ENCODE peak calls at places on chromosome 4, in eight cellular contexts. One of them, this sample, is unnamed.

GRCh38 chr4:107069049-107069448 is 32.9 kb upstream of the DKK2 start:
- DNase-seq in adrenal gland: no peak
- DNase-seq in upper lobe of right lung: no peak
- DNase-seq in K562: no peak
- DNase-seq in MM.1S: no peak
- DNase-seq in ascending aorta: no peak
- DNase-seq in PC-3: peak; percentile 7
- DNase-seq in heart right ventricle: no peak
- DNase-seq in this sample: no peak

GRCh38 chr4:161949941-161950725 is 213.7 kb downstream of the FSTL5 start:
- DNase-seq in adrenal gland: no peak
- DNase-seq in upper lobe of right lung: no peak
- DNase-seq in K562: no peak
- DNase-seq in MM.1S: no peak
- DNase-seq in ascending aorta: no peak
- DNase-seq in PC-3: no peak
- DNase-seq in heart right ventricle: no peak
- DNase-seq in this sample: no peak

GRCh38 chr4:161767116-161767515 is 396.7 kb downstream of the FSTL5 start:
- DNase-seq in adrenal gland: no peak
- DNase-seq in upper lobe of right lung: no peak
- DNase-seq in K562: no peak
- DNase-seq in MM.1S: no peak
- DNase-seq in ascending aorta: no peak
- DNase-seq in PC-3: peak; percentile 74
- DNase-seq in heart right ventricle: no peak
- DNase-seq in this sample: no peak

GRCh38 chr4:145815626-145816025 is 123.0 kb downstream of the ZNF827 start:
- DNase-seq in adrenal gland: no peak
- DNase-seq in upper lobe of right lung: no peak
- DNase-seq in K562: no peak
- DNase-seq in MM.1S: no peak
- DNase-seq in ascending aorta: no peak
- DNase-seq in PC-3: no peak
- DNase-seq in heart right ventricle: no peak
- DNase-seq in this sample: no peak

GRCh38 chr4:153115322-153116100 is 88.7 kb upstream of the TRIM2 start:
- DNase-seq in adrenal gland: peak; percentile 58
- DNase-seq in upper lobe of right lung: no peak
- DNase-seq in K562: no peak
- DNase-seq in MM.1S: peak; percentile 95
- DNase-seq in ascending aorta: peak; percentile 83
- DNase-seq in PC-3: peak; percentile 91
- DNase-seq in heart right ventricle: no peak
- DNase-seq in this sample: no peak

GRCh38 chr4:150297861-150298474 is 219.7 kb downstream of the DCLK2 start:
- DNase-seq in adrenal gland: peak; percentile 28
- DNase-seq in upper lobe of right lung: no peak
- DNase-seq in K562: peak; percentile 9
- DNase-seq in MM.1S: peak; percentile 55
- DNase-seq in ascending aorta: no peak
- DNase-seq in PC-3: peak; percentile 76
- DNase-seq in heart right ventricle: no peak
- DNase-seq in this sample: no peak

GRCh38 chr4:142752331-142752830 is 93.7 kb downstream of the INPP4B start:
- DNase-seq in adrenal gland: no peak
- DNase-seq in upper lobe of right lung: no peak
- DNase-seq in K562: no peak
- DNase-seq in MM.1S: no peak
- DNase-seq in ascending aorta: no peak
- DNase-seq in PC-3: no peak
- DNase-seq in heart right ventricle: no peak
- DNase-seq in this sample: no peak

GRCh38 chr4:136438645-136439044 is 1093.6 kb downstream of the PCDH18 start:
- DNase-seq in adrenal gland: no peak
- DNase-seq in upper lobe of right lung: no peak
- DNase-seq in K562: no peak
- DNase-seq in MM.1S: no peak
- DNase-seq in ascending aorta: no peak
- DNase-seq in PC-3: no peak
- DNase-seq in heart right ventricle: no peak
- DNase-seq in this sample: no peak

GRCh38 chr4:24805036-24805435 is 9.7 kb downstream of the SOD3 start:
- DNase-seq in adrenal gland: no peak
- DNase-seq in upper lobe of right lung: no peak
- DNase-seq in K562: no peak
- DNase-seq in MM.1S: no peak
- DNase-seq in ascending aorta: no peak
- DNase-seq in PC-3: no peak
- DNase-seq in heart right ventricle: no peak
- DNase-seq in this sample: no peak

GRCh38 chr4:186643501-186644315 is 79.9 kb downstream of the FAT1 start:
- DNase-seq in adrenal gland: no peak
- DNase-seq in upper lobe of right lung: no peak
- DNase-seq in K562: no peak
- DNase-seq in MM.1S: no peak
- DNase-seq in ascending aorta: no peak
- DNase-seq in PC-3: peak; percentile 83
- DNase-seq in heart right ventricle: no peak
- DNase-seq in this sample: no peak

GRCh38 chr4:121597346-121597934 is 99.3 kb downstream of the ANXA5 start:
- DNase-seq in adrenal gland: no peak
- DNase-seq in upper lobe of right lung: no peak
- DNase-seq in K562: no peak
- DNase-seq in MM.1S: no peak
- DNase-seq in ascending aorta: no peak
- DNase-seq in PC-3: peak; percentile 19
- DNase-seq in heart right ventricle: no peak
- DNase-seq in this sample: no peak

GRCh38 chr4:15451181-15451865 is 18.4 kb upstream of the CC2D2A start:
- DNase-seq in adrenal gland: no peak
- DNase-seq in upper lobe of right lung: no peak
- DNase-seq in K562: no peak
- DNase-seq in MM.1S: no peak
- DNase-seq in ascending aorta: no peak
- DNase-seq in PC-3: no peak
- DNase-seq in heart right ventricle: no peak
- DNase-seq in this sample: no peak

GRCh38 chr4:5051692-5052423 is 578 bp downstream of the STK32B start:
- DNase-seq in adrenal gland: no peak
- DNase-seq in upper lobe of right lung: peak; percentile 68
- DNase-seq in K562: no peak
- DNase-seq in MM.1S: no peak
- DNase-seq in ascending aorta: no peak
- DNase-seq in PC-3: no peak
- DNase-seq in heart right ventricle: peak; percentile 19
- DNase-seq in this sample: no peak

GRCh38 chr4:7427326-7428260 is 7.1 kb downstream of the PSAPL1 start:
- DNase-seq in adrenal gland: no peak
- DNase-seq in upper lobe of right lung: peak; percentile 40
- DNase-seq in K562: no peak
- DNase-seq in MM.1S: no peak
- DNase-seq in ascending aorta: peak; percentile 57
- DNase-seq in PC-3: no peak
- DNase-seq in heart right ventricle: no peak
- DNase-seq in this sample: no peak

GRCh38 chr4:139555073-139555704 is 830 bp downstream of the SETD7 start:
- DNase-seq in adrenal gland: peak; percentile 92
- DNase-seq in upper lobe of right lung: peak; percentile 94
- DNase-seq in K562: peak; percentile 56
- DNase-seq in MM.1S: peak; percentile 91
- DNase-seq in ascending aorta: peak; percentile 95
- DNase-seq in PC-3: peak; percentile 77
- DNase-seq in heart right ventricle: peak; percentile 91
- DNase-seq in this sample: peak; percentile 64

GRCh38 chr4:6468376-6468775 is 4.0 kb downstream of the PPP2R2C start:
- DNase-seq in adrenal gland: no peak
- DNase-seq in upper lobe of right lung: no peak
- DNase-seq in K562: no peak
- DNase-seq in MM.1S: no peak
- DNase-seq in ascending aorta: peak; percentile 42
- DNase-seq in PC-3: no peak
- DNase-seq in heart right ventricle: no peak
- DNase-seq in this sample: no peak

GRCh38 chr4:16682996-16683395 is 215.4 kb downstream of the LDB2 start:
- DNase-seq in adrenal gland: no peak
- DNase-seq in upper lobe of right lung: no peak
- DNase-seq in K562: no peak
- DNase-seq in MM.1S: no peak
- DNase-seq in ascending aorta: no peak
- DNase-seq in PC-3: no peak
- DNase-seq in heart right ventricle: no peak
- DNase-seq in this sample: no peak

GRCh38 chr4:74900862-74901261 is 32.1 kb upstream of the PARM1 start:
- DNase-seq in adrenal gland: no peak
- DNase-seq in upper lobe of right lung: no peak
- DNase-seq in K562: no peak
- DNase-seq in MM.1S: no peak
- DNase-seq in ascending aorta: no peak
- DNase-seq in PC-3: no peak
- DNase-seq in heart right ventricle: no peak
- DNase-seq in this sample: no peak

GRCh38 chr4:74896595-74896994 is 36.3 kb upstream of the PARM1 start:
- DNase-seq in adrenal gland: no peak
- DNase-seq in upper lobe of right lung: no peak
- DNase-seq in K562: no peak
- DNase-seq in MM.1S: no peak
- DNase-seq in ascending aorta: no peak
- DNase-seq in PC-3: no peak
- DNase-seq in heart right ventricle: no peak
- DNase-seq in this sample: no peak

GRCh38 chr4:74897390-74897789 is 35.5 kb upstream of the PARM1 start:
- DNase-seq in adrenal gland: no peak
- DNase-seq in upper lobe of right lung: no peak
- DNase-seq in K562: no peak
- DNase-seq in MM.1S: no peak
- DNase-seq in ascending aorta: no peak
- DNase-seq in PC-3: peak; percentile 53
- DNase-seq in heart right ventricle: no peak
- DNase-seq in this sample: no peak
- H3K4me1 ChIP-seq in adrenal gland: no peaks in the 10 kb centered on the region
- H3K4me1 ChIP-seq in upper lobe of right lung: no peaks in the 10 kb centered on the region
- H3K4me1 ChIP-seq in K562: no peaks in the 10 kb centered on the region
- H3K4me1 ChIP-seq in MM.1S: peaks cover 11% of the 10 kb centered on the region
- H3K4me1 ChIP-seq in ascending aorta: no peaks in the 10 kb centered on the region
- H3K4me1 ChIP-seq in PC-3: peaks cover 13% of the 10 kb centered on the region
- H3K4me1 ChIP-seq in heart right ventricle: no peaks in the 10 kb centered on the region
- H3K4me1 ChIP-seq in this sample: no peaks in the 10 kb centered on the region

GRCh38 chr4:89922881-89923280 is 28.2 kb downstream of the MMRN1 start:
- DNase-seq in adrenal gland: no peak
- DNase-seq in upper lobe of right lung: no peak
- DNase-seq in K562: no peak
- DNase-seq in MM.1S: no peak
- DNase-seq in ascending aorta: no peak
- DNase-seq in PC-3: no peak
- DNase-seq in heart right ventricle: no peak
- DNase-seq in this sample: no peak

GRCh38 chr4:89929425-89930272 is 35.0 kb downstream of the MMRN1 start:
- DNase-seq in adrenal gland: no peak
- DNase-seq in upper lobe of right lung: no peak
- DNase-seq in K562: no peak
- DNase-seq in MM.1S: peak; percentile 78
- DNase-seq in ascending aorta: no peak
- DNase-seq in PC-3: peak; percentile 34
- DNase-seq in heart right ventricle: no peak
- DNase-seq in this sample: no peak

GRCh38 chr4:89928867-89929266 is 34.2 kb downstream of the MMRN1 start:
- DNase-seq in adrenal gland: no peak
- DNase-seq in upper lobe of right lung: no peak
- DNase-seq in K562: no peak
- DNase-seq in MM.1S: no peak
- DNase-seq in ascending aorta: no peak
- DNase-seq in PC-3: no peak
- DNase-seq in heart right ventricle: no peak
- DNase-seq in this sample: no peak
- TF ChIP-seq CTCF in adrenal gland: no peak
- TF ChIP-seq CTCF in upper lobe of right lung: no peak
- TF ChIP-seq CTCF in K562: no peak
- TF ChIP-seq CTCF in MM.1S: no peak
- TF ChIP-seq CTCF in ascending aorta: no peak
- TF ChIP-seq CTCF in PC-3: no peak
- TF ChIP-seq CTCF in heart right ventricle: no peak
- TF ChIP-seq CTCF in this sample: no peak

DNA sequence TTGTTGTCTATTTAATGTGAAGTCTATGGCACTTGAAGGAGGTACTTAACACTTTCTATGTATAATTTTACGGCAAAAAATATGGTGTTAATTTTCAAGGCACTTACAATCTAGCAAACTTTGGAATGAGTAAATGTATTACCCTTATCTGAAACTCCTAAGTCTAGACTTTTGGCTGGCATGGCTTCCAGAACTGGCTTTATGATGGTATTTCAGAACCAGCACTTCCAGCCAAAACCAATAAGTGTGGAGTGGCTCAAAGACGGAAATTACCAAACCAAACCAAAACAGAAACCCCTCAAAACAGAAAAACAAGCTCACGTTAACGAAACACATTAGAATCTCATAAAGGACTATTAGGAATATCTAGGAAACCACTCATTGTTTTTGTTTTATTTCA is 205.6 kb upstream of the HAND2 start:
- DNase-seq in adrenal gland: no peak
- DNase-seq in upper lobe of right lung: no peak
- DNase-seq in K562: no peak
- DNase-seq in MM.1S: no peak
- DNase-seq in ascending aorta: peak; percentile 73
- DNase-seq in PC-3: no peak
- DNase-seq in heart right ventricle: no peak
- DNase-seq in this sample: peak; percentile 65
- H3K4me3 ChIP-seq in adrenal gland: no peak overlapping the region
- H3K4me3 ChIP-seq in upper lobe of right lung: no peak overlapping the region
- H3K4me3 ChIP-seq in K562: no peak overlapping the region
- H3K4me3 ChIP-seq in MM.1S: no peak overlapping the region
- H3K4me3 ChIP-seq in ascending aorta: peak overlapping the region; percentile 6
- H3K4me3 ChIP-seq in PC-3: no peak overlapping the region
- H3K4me3 ChIP-seq in heart right ventricle: no peak overlapping the region
- H3K4me3 ChIP-seq in this sample: peak overlapping the region; percentile 57

GRCh38 chr4:182924497-182924896 is 7.3 kb upstream of the DCTD start:
- DNase-seq in adrenal gland: no peak
- DNase-seq in upper lobe of right lung: no peak
- DNase-seq in K562: no peak
- DNase-seq in MM.1S: no peak
- DNase-seq in ascending aorta: no peak
- DNase-seq in PC-3: no peak
- DNase-seq in heart right ventricle: no peak
- DNase-seq in this sample: no peak

GRCh38 chr4:182923376-182923775 is 6.2 kb upstream of the DCTD start:
- DNase-seq in adrenal gland: no peak
- DNase-seq in upper lobe of right lung: no peak
- DNase-seq in K562: no peak
- DNase-seq in MM.1S: no peak
- DNase-seq in ascending aorta: no peak
- DNase-seq in PC-3: no peak
- DNase-seq in heart right ventricle: no peak
- DNase-seq in this sample: no peak

GRCh38 chr4:182921608-182922007 is 4.4 kb upstream of the DCTD start:
- DNase-seq in adrenal gland: no peak
- DNase-seq in upper lobe of right lung: no peak
- DNase-seq in K562: no peak
- DNase-seq in MM.1S: no peak
- DNase-seq in ascending aorta: no peak
- DNase-seq in PC-3: no peak
- DNase-seq in heart right ventricle: no peak
- DNase-seq in this sample: no peak

GRCh38 chr4:182923796-182924365 is 6.7 kb upstream of the DCTD start:
- DNase-seq in adrenal gland: no peak
- DNase-seq in upper lobe of right lung: no peak
- DNase-seq in K562: no peak
- DNase-seq in MM.1S: no peak
- DNase-seq in ascending aorta: no peak
- DNase-seq in PC-3: no peak
- DNase-seq in heart right ventricle: no peak
- DNase-seq in this sample: no peak

GRCh38 chr4:182922551-182923284 is 5.5 kb upstream of the DCTD start:
- DNase-seq in adrenal gland: no peak
- DNase-seq in upper lobe of right lung: no peak
- DNase-seq in K562: no peak
- DNase-seq in MM.1S: no peak
- DNase-seq in ascending aorta: no peak
- DNase-seq in PC-3: no peak
- DNase-seq in heart right ventricle: no peak
- DNase-seq in this sample: no peak
- H3K4me1 ChIP-seq in adrenal gland: peaks cover 6% of the 10 kb centered on the region
- H3K4me1 ChIP-seq in upper lobe of right lung: peaks cover 10% of the 10 kb centered on the region
- H3K4me1 ChIP-seq in K562: peaks cover 11% of the 10 kb centered on the region
- H3K4me1 ChIP-seq in MM.1S: peaks cover 22% of the 10 kb centered on the region
- H3K4me1 ChIP-seq in ascending aorta: no peaks in the 10 kb centered on the region
- H3K4me1 ChIP-seq in PC-3: peaks cover 7% of the 10 kb centered on the region
- H3K4me1 ChIP-seq in heart right ventricle: peaks cover 6% of the 10 kb centered on the region
- H3K4me1 ChIP-seq in this sample: peaks cover 8% of the 10 kb centered on the region

This sample was measured in thoracic aorta.